ENCODE peak calls at places on chromosomes 11 and 22, in ten cellular contexts. Y is tibial nerve, O is stomach, H is upper lobe of right lung, F is right lobe of liver, C is OCI-LY7, T is pancreas, E is colonic mucosa, P is HCT116, K is adrenal gland. N is an unnamed sample.
A peak's percentile ranks its signal among the peaks of the same experiment; 100 is the strongest.

GRCh38 chr22:38202437-38203089 is 769 bp downstream of the MAFF start:
- DNase-seq in K (peak; percentile 91), C (peak; percentile 67), Y (peak; percentile 88), E (peak; percentile 91), H (peak; percentile 93), O (peak; percentile 94), P (no peak), F (peak; percentile 94), T (peak; percentile 92), N (peak; percentile 96)

GRCh38 chr11:105211806-105212531 is 72.4 kb upstream of the CARD18 start:
- DNase-seq in P (no peak), E (no peak), C (no peak), Y (no peak), H (no peak), F (no peak), T (no peak), O (no peak), K (no peak), N (no peak)

GRCh38 chr11:19727246-19727645 is 14.6 kb downstream of the NAV2 start:
- DNase-seq in F (no peak), O (no peak), C (no peak), H (no peak), T (no peak), P (no peak), E (no peak), K (no peak), Y (no peak), N (peak; percentile 60)

GRCh38 chr11:67269401-67270255 is 3.4 kb downstream of the GRK2 start:
- DNase-seq in C (peak; percentile 24), K (peak; percentile 31), O (peak; percentile 75), T (peak; percentile 46), P (no peak), F (peak; percentile 29), E (peak; percentile 82), Y (no peak), H (peak; percentile 61), N (peak; percentile 65)

GRCh38 chr11:103633037-103633788 is 403.2 kb upstream of the DDI1 start:
- DNase-seq in H (no peak), T (no peak), O (no peak), C (no peak), F (no peak), Y (no peak), E (no peak), K (no peak), P (no peak), N (no peak)

GRCh38 chr11:87437844-87438223 is 400.1 kb downstream of the TMEM135 start:
- DNase-seq in H (no peak), F (no peak), T (no peak), K (no peak), C (no peak), O (no peak), P (no peak), E (no peak), Y (no peak), N (no peak)

GRCh38 chr11:95507794-95508193 is 276.8 kb upstream of the SESN3 start:
- DNase-seq in H (no peak), T (no peak), K (no peak), F (no peak), C (no peak), O (no peak), P (no peak), E (no peak), Y (no peak), N (no peak)

GRCh38 chr11:1741741-1742140 is 8.7 kb downstream of the IFITM10 start:
- DNase-seq in E (no peak), F (no peak), O (no peak), K (peak; percentile 12), H (no peak), T (no peak), C (no peak), Y (no peak), P (no peak), N (no peak)

GRCh38 chr11:130587658-130588057 is 139.2 kb downstream of the ADAMTS15 start:
- DNase-seq in F (no peak), Y (no peak), T (no peak), K (no peak), P (no peak), H (no peak), O (no peak), C (no peak), E (no peak), N (no peak)

GRCh38 chr11:69962152-69962551 is 116.0 kb upstream of the ANO1 start:
- DNase-seq in F (no peak), H (no peak), Y (no peak), T (no peak), O (peak; percentile 57), K (no peak), E (peak; percentile 44), C (no peak), P (peak; percentile 77), N (no peak)

GRCh38 chr11:5129457-5129877 is 8.7 kb downstream of the OR52A5 start:
- DNase-seq in P (no peak), E (no peak), Y (no peak), K (no peak), H (no peak), F (no peak), O (no peak), C (no peak), T (no peak), N (no peak)

GRCh38 chr11:129840236-129840635 is 24.6 kb downstream of the TMEM45B start:
- DNase-seq in F (no peak), C (no peak), T (no peak), E (peak; percentile 56), P (no peak), O (no peak), H (no peak), K (no peak), Y (no peak), N (no peak)

GRCh38 chr22:25903294-25903693 is 161.3 kb downstream of the MYO18B start:
- DNase-seq in O (no peak), H (no peak), T (no peak), K (no peak), C (no peak), P (peak; percentile 7), F (no peak), E (no peak), Y (no peak), N (no peak)

GRCh38 chr22:42692239-42693054 is 28.2 kb downstream of the A4GALT start:
- DNase-seq in C (peak; percentile 72), T (no peak), O (no peak), E (no peak), P (no peak), K (no peak), H (no peak), F (no peak), Y (no peak), N (no peak)
- H3K4me1 ChIP-seq in C (peaks cover 57% of the 10 kb centered on the region), T (peaks cover 12% of the 10 kb centered on the region), O (peaks cover 50% of the 10 kb centered on the region), E (no peaks in the 10 kb centered on the region), P (peaks cover 26% of the 10 kb centered on the region), K (peaks cover 25% of the 10 kb centered on the region), H (peaks cover 21% of the 10 kb centered on the region), F (peaks cover 7% of the 10 kb centered on the region), Y (no peaks in the 10 kb centered on the region), N (peaks cover 60% of the 10 kb centered on the region)

GRCh38 chr11:117928818-117929567 is at the start of gene TMPRSS13:
- DNase-seq in Y (no peak), P (no peak), H (peak; percentile 87), F (no peak), O (no peak), E (peak; percentile 62), K (no peak), C (no peak), T (peak; percentile 21), N (no peak)
- H3K27ac ChIP-seq in Y (no peak within 1 kb of the TSS), P (no peak within 1 kb of the TSS), H (peak within 1 kb of the TSS; percentile 65), F (no peak within 1 kb of the TSS), O (no peak within 1 kb of the TSS), E (no peak within 1 kb of the TSS), K (no peak within 1 kb of the TSS), C (no peak within 1 kb of the TSS), T (no peak within 1 kb of the TSS), N (no peak within 1 kb of the TSS)

GRCh38 chr22:33464698-33465097 is 406.5 kb upstream of the SYN3 start:
- DNase-seq in F (no peak), Y (no peak), C (no peak), T (no peak), P (no peak), O (no peak), E (no peak), H (no peak), K (no peak), N (no peak)

GRCh38 chr22:33470456-33470855 is 412.3 kb upstream of the SYN3 start:
- DNase-seq in C (no peak), O (no peak), T (no peak), F (no peak), E (no peak), H (no peak), K (no peak), Y (no peak), P (no peak), N (no peak)

GRCh38 chr22:33465554-33465953 is 407.4 kb upstream of the SYN3 start:
- DNase-seq in Y (no peak), T (no peak), F (no peak), O (no peak), K (no peak), E (no peak), C (no peak), H (no peak), P (no peak), N (no peak)

GRCh38 chr22:33467067-33467466 is 408.9 kb upstream of the SYN3 start:
- DNase-seq in O (no peak), E (no peak), P (no peak), Y (no peak), F (no peak), T (no peak), C (no peak), K (no peak), H (no peak), N (no peak)

GRCh38 chr22:33467718-33468117 is 409.5 kb upstream of the SYN3 start:
- DNase-seq in E (no peak), O (no peak), C (no peak), P (no peak), F (no peak), T (no peak), Y (no peak), H (no peak), K (no peak), N (no peak)
- TF ChIP-seq CTCF in E (no peak), O (no peak), C (no peak), P (no peak), F (no peak), T (no peak), Y (no peak), H (no peak), K (no peak), N (no peak)

GRCh38 chr11:16978021-16978370 is 36.2 kb downstream of the PLEKHA7 start:
- DNase-seq in C (no peak), H (no peak), Y (no peak), E (no peak), O (no peak), F (no peak), K (no peak), P (no peak), T (no peak), N (no peak)

GRCh38 chr11:16977136-16978020 is 36.8 kb downstream of the PLEKHA7 start:
- DNase-seq in H (no peak), K (no peak), O (peak; percentile 46), F (no peak), E (peak; percentile 67), C (no peak), T (no peak), P (no peak), Y (no peak), N (no peak)

GRCh38 chr11:16982256-16982671 is 31.9 kb downstream of the PLEKHA7 start:
- DNase-seq in F (no peak), P (no peak), O (peak; percentile 53), T (no peak), E (no peak), H (no peak), Y (no peak), K (no peak), C (no peak), N (no peak)

GRCh38 chr11:16981651-16982194 is 32.5 kb downstream of the PLEKHA7 start:
- DNase-seq in T (no peak), P (peak; percentile 28), F (no peak), Y (peak; percentile 52), O (peak; percentile 50), K (no peak), C (no peak), E (no peak), H (no peak), N (no peak)

GRCh38 chr11:16979708-16980622 is 34.2 kb downstream of the PLEKHA7 start:
- DNase-seq in E (no peak), C (no peak), H (no peak), T (no peak), P (no peak), K (no peak), O (no peak), Y (no peak), F (no peak), N (no peak)
- H3K4me1 ChIP-seq in E (peaks cover 5% of the 10 kb centered on the region), C (no peaks in the 10 kb centered on the region), H (peaks cover 12% of the 10 kb centered on the region), T (peaks cover 41% of the 10 kb centered on the region), P (peaks cover 26% of the 10 kb centered on the region), K (no peaks in the 10 kb centered on the region), O (peaks cover 83% of the 10 kb centered on the region), Y (no peaks in the 10 kb centered on the region), F (peaks cover 4% of the 10 kb centered on the region), N (no peaks in the 10 kb centered on the region)

N was measured in psoas muscle.